ENCODE peak calls at places on chromosomes 11 and 22, in six cellular contexts. S, J, U, G, X and Y are unnamed samples.
A peak's percentile ranks its signal among the peaks of the same experiment; 100 is the strongest.

GRCh38 chr11:107824668-107825369 is 33.8 kb downstream of the SLC35F2 start:
- DNase-seq in X (no peak), J (peak; percentile 13), S (no peak), G (no peak), U (no peak), Y (no peak)

GRCh38 chr11:83572521-83572920 is 286.4 kb upstream of the CCDC90B start:
- DNase-seq in G (no peak), J (no peak), S (no peak), X (no peak), U (no peak), Y (no peak)

GRCh38 chr22:47174671-47175111 is 412.2 kb downstream of the TBC1D22A start:
- DNase-seq in J (no peak), G (no peak), X (no peak), S (no peak), U (no peak), Y (no peak)

GRCh38 chr11:77370217-77370616 is 68.7 kb upstream of the GDPD4 start:
- DNase-seq in U (no peak), S (no peak), J (peak; percentile 5), G (no peak), X (no peak), Y (no peak)

GRCh38 chr11:11391796-11392195 is 38.7 kb upstream of the CSNK2A3 start:
- DNase-seq in U (peak; percentile 44), J (peak; percentile 59), S (no peak), X (peak; percentile 88), G (peak; percentile 62), Y (no peak)

GRCh38 chr11:114263510-114264170 is 32.6 kb upstream of the NNMT start:
- DNase-seq in J (no peak), G (no peak), S (no peak), U (no peak), X (peak; percentile 37), Y (no peak)

GRCh38 chr11:68031136-68031459 is 617 bp downstream of the NDUFS8 start:
- DNase-seq in U (no peak), S (no peak), G (no peak), X (no peak), J (peak; percentile 45), Y (no peak)

GRCh38 chr11:46121724-46122477 is 647 bp upstream of the PHF21A start:
- DNase-seq in J (peak; percentile 96), X (peak; percentile 96), U (peak; percentile 83), G (peak; percentile 85), S (peak; percentile 20), Y (peak; percentile 67)

GRCh38 chr11:121063728-121064127 is 37.3 kb upstream of the TECTA start:
- DNase-seq in X (no peak), G (no peak), S (no peak), J (peak; percentile 25), U (no peak), Y (no peak)

GRCh38 chr11:126797801-126798200 is 202.8 kb downstream of the KIRREL3 start:
- DNase-seq in J (no peak), S (no peak), G (no peak), X (no peak), U (no peak), Y (no peak)

GRCh38 chr11:41316726-41317125 is 142.7 kb downstream of the LRRC4C start:
- DNase-seq in G (no peak), U (no peak), X (no peak), J (peak; percentile 72), S (no peak), Y (no peak)

GRCh38 chr11:6900327-6900999 is 8.2 kb upstream of the OR2D2 start:
- DNase-seq in G (no peak), J (peak; percentile 3), S (no peak), U (no peak), X (no peak), Y (no peak)

GRCh38 chr22:48559647-48560388 is 1267.9 kb downstream of the BRD1 start:
- DNase-seq in U (no peak), G (no peak), S (no peak), X (no peak), J (no peak), Y (no peak)

GRCh38 chr11:119361056-119361787 is 14.7 kb upstream of the MFRP start:
- DNase-seq in J (peak; percentile 74), X (peak; percentile 58), S (no peak), U (peak; percentile 86), G (peak; percentile 46), Y (no peak)

GRCh38 chr22:22945195-22945594 is 57.6 kb downstream of the IGLL5 start:
- DNase-seq in X (no peak), G (no peak), J (no peak), U (no peak), S (no peak), Y (no peak)

GRCh38 chr11:70618471-70619101 is 220.3 kb downstream of the CTTN start:
- DNase-seq in X (no peak), U (no peak), J (no peak), G (no peak), S (no peak), Y (no peak)

GRCh38 chr11:34997872-34998548 is 81.6 kb downstream of the PDHX start:
- DNase-seq in S (peak; percentile 44), G (no peak), U (no peak), X (peak; percentile 58), J (peak; percentile 65), Y (peak; percentile 47)

GRCh38 chr11:75204012-75204674 is 36.4 kb upstream of the TPBGL start:
- DNase-seq in G (no peak), X (no peak), J (no peak), S (no peak), U (no peak), Y (no peak)

GRCh38 chr22:50169181-50169759 is 1.3 kb upstream of the PANX2 start:
- DNase-seq in S (no peak), X (peak; percentile 24), U (no peak), J (no peak), G (no peak), Y (no peak)

GRCh38 chr11:327581-327923 is 6.9 kb upstream of the IFITM3 start:
- DNase-seq in X (no peak), G (no peak), J (no peak), S (no peak), U (no peak), Y (no peak)

GRCh38 chr11:326592-326841 is 5.9 kb upstream of the IFITM3 start:
- DNase-seq in U (no peak), J (no peak), S (no peak), G (no peak), X (no peak), Y (no peak)

GRCh38 chr11:326842-327580 is 6.4 kb upstream of the IFITM3 start:
- DNase-seq in S (peak; percentile 62), U (no peak), J (peak; percentile 94), G (no peak), X (peak; percentile 91), Y (peak; percentile 33)

GRCh38 chr11:325796-326591 is 5.3 kb upstream of the IFITM3 start:
- DNase-seq in J (no peak), S (no peak), G (no peak), U (no peak), X (no peak), Y (no peak)

GRCh38 chr11:324131-324530 is 3.5 kb upstream of the IFITM3 start:
- DNase-seq in U (no peak), X (no peak), G (no peak), S (no peak), J (no peak), Y (no peak)
- H3K4me3 ChIP-seq in U (no peak overlapping the region), X (no peak overlapping the region), G (no peak overlapping the region), S (no peak overlapping the region), J (no peak overlapping the region), Y (no peak overlapping the region)

DNA sequence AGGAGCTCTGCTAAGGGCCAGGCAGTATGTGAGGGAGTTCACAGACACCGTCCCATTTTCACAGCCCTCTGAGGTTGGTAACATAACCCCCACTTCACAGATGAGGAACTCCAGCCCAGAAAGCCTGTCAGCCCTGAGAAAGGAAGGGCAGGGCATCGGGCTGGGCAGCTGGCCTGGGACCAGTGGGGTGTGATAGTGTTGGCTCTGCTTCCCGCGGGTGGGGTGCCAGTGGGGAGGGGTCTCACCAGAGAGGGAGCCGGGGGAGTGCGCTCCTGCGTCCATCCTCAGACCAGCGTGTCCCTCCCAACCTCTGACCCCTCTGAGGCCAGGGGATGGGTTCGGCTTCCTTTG is 2.3 kb downstream of the TAGLN start:
- DNase-seq in S (no peak), J (no peak), U (no peak), G (no peak), X (peak; percentile 44), Y (no peak)
- H3K4me3 ChIP-seq in S (no peak overlapping the region), J (peak overlapping the region; percentile 66), U (peak overlapping the region; percentile 50), G (peak overlapping the region; percentile 63), X (no peak overlapping the region), Y (no peak overlapping the region)

GRCh38 chr11:110094298-110095073 is 1.3 kb downstream of the ZC3H12C start:
- DNase-seq in J (no peak), U (no peak), S (no peak), G (no peak), X (no peak), Y (no peak)

GRCh38 chr11:110095554-110095953 is 2.4 kb downstream of the ZC3H12C start:
- DNase-seq in X (peak; percentile 56), G (no peak), J (peak; percentile 49), S (no peak), U (no peak), Y (no peak)

GRCh38 chr11:110091995-110092576 is 1.1 kb upstream of the ZC3H12C start:
- DNase-seq in S (no peak), G (no peak), X (no peak), U (no peak), J (peak; percentile 42), Y (no peak)

GRCh38 chr11:110092577-110093406 is at the start of gene ZC3H12C:
- DNase-seq in G (no peak), S (no peak), J (peak; percentile 92), U (peak; percentile 66), X (peak; percentile 93), Y (peak; percentile 25)

GRCh38 chr11:110093407-110094297 is 460 bp downstream of the ZC3H12C start:
- DNase-seq in U (no peak), G (no peak), X (peak; percentile 77), S (no peak), J (peak; percentile 80), Y (peak; percentile 7)
- H3K4me3 ChIP-seq in U (peak overlapping the region; percentile 81), G (peak overlapping the region; percentile 50), X (peak overlapping the region; percentile 97), S (no peak overlapping the region), J (peak overlapping the region; percentile 74), Y (peak overlapping the region; percentile 72)

GRCh38 chr11:47550288-47551052 is 2.5 kb downstream of the CELF1 start:
- DNase-seq in X (no peak), J (peak; percentile 51), S (no peak), G (no peak), U (no peak), Y (no peak)

GRCh38 chr11:47553417-47553746 is 450 bp upstream of the CELF1 start:
- DNase-seq in U (no peak), X (peak; percentile 58), J (peak; percentile 31), S (no peak), G (no peak), Y (no peak)

GRCh38 chr11:47552581-47553416 is at the start of gene CELF1:
- DNase-seq in G (no peak), J (peak; percentile 90), U (peak; percentile 48), X (peak; percentile 94), S (peak; percentile 93), Y (peak; percentile 92)

GRCh38 chr11:47552086-47552580 is 799 bp downstream of the CELF1 start:
- DNase-seq in J (peak; percentile 63), X (peak; percentile 66), S (no peak), G (no peak), U (no peak), Y (no peak)

DNA sequence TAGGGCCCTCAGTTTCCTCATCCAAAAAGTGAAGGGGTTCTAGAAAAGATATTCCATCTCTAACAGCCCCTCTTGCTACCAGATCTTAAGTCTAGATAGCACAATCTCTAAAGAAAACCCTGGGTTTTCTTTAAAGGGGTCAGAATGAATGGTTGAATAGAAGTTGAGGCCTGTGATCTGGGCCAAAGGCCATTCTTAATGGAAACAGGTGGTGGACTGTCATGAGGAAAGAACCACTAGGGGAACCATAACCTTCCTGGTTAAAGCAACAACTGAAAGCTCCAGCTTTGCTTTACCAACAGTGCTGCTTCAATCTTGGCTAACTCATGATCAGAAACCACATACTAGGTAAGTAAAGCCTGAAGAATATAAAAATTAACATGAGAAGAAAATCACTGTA is 1.8 kb downstream of the CELF1 start:
- DNase-seq in G (no peak), J (peak; percentile 64), U (no peak), S (no peak), X (peak; percentile 47), Y (no peak)
- H3K4me3 ChIP-seq in G (no peak overlapping the region), J (peak overlapping the region; percentile 97), U (peak overlapping the region; percentile 99), S (peak overlapping the region; percentile 87), X (no peak overlapping the region), Y (peak overlapping the region; percentile 97)